ENCODE peak calls at places on chromosomes 4 and X, in six cellular contexts. Z, I, G, P, Y and A are unnamed samples.

GRCh38 chr4:1058198-1058996 is 47.0 kb downstream of the FGFRL1 start:
- DNase-seq in Z (no peak), I (no peak), G (peak; percentile 69), P (no peak), Y (no peak), A (no peak)

GRCh38 chrX:1244164-1245076 is 24.2 kb upstream of the CSF2RA start:
- DNase-seq in Z (no peak), I (no peak), G (no peak), P (no peak), Y (peak; percentile 77), A (no peak)

GRCh38 chr4:27000820-27001219 is 140.2 kb downstream of the STIM2 start:
- DNase-seq in Z (no peak), I (no peak), G (no peak), P (no peak), Y (no peak), A (no peak)

GRCh38 chr4:121272526-121272925 is 108.3 kb downstream of the QRFPR start:
- DNase-seq in Z (peak; percentile 74), I (no peak), G (no peak), P (no peak), Y (no peak), A (no peak)

GRCh38 chr4:8250167-8250566 is 19.4 kb upstream of the HTRA3 start:
- DNase-seq in Z (no peak), I (no peak), G (no peak), P (no peak), Y (no peak), A (no peak)

GRCh38 chr4:7073526-7074390 is 5.9 kb upstream of the GRPEL1 start:
- DNase-seq in Z (peak; percentile 50), I (no peak), G (no peak), P (no peak), Y (peak; percentile 52), A (peak; percentile 61)

GRCh38 chr4:16687011-16687410 is 211.4 kb downstream of the LDB2 start:
- DNase-seq in Z (no peak), I (no peak), G (no peak), P (no peak), Y (no peak), A (no peak)

GRCh38 chr4:185304944-185305690 is 90.6 kb downstream of the LRP2BP start:
- DNase-seq in Z (peak; percentile 42), I (no peak), G (no peak), P (no peak), Y (peak; percentile 49), A (no peak)

GRCh38 chr4:159363376-159363775 is 260.5 kb downstream of the RAPGEF2 start:
- DNase-seq in Z (no peak), I (no peak), G (no peak), P (no peak), Y (no peak), A (no peak)

GRCh38 chr4:82798168-82799005 is at the start of gene SCD5:
- DNase-seq in Z (peak; percentile 65), I (no peak), G (peak; percentile 83), P (peak; percentile 70), Y (peak; percentile 60), A (peak; percentile 84)

GRCh38 chrX:69309074-69309792 is 144.0 kb upstream of the PJA1 start:
- DNase-seq in Z (no peak), I (no peak), G (no peak), P (no peak), Y (no peak), A (no peak)

GRCh38 chr4:16029329-16029728 is 54.5 kb downstream of the PROM1 start:
- DNase-seq in Z (no peak), I (no peak), G (no peak), P (no peak), Y (no peak), A (no peak)

GRCh38 chrX:49947778-49948177 is 25.4 kb downstream of the CLCN5 start:
- DNase-seq in Z (no peak), I (no peak), G (no peak), P (no peak), Y (no peak), A (no peak)

GRCh38 chrX:82218361-82218760 is 1016.5 kb downstream of the SH3BGRL start:
- DNase-seq in Z (no peak), I (no peak), G (no peak), P (no peak), Y (no peak), A (no peak)
- TF ChIP-seq CTCF in Z (peak; percentile 39), I (no peak), G (no peak), P (no peak), Y (peak; percentile 22), A (peak; percentile 27)

DNA sequence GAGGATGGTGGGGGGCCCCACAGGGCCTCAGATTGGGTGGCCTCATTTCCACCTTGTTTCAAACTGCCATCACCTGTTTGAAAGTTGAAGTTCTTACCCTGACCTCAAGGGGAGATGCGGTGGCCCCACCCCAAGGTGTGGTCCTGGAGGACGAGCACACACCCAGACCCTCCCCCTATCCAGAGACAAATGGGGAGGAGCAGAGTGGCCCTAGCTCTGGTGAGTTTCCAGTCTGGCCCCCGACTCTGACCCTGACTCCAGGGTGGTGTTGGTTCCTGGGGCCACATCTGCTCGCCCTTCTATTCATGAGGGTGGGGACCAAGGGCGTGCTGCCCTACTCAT is 36.3 kb upstream of the ADRA2C start:
- DNase-seq in Z (no peak), I (no peak), G (no peak), P (no peak), Y (no peak), A (no peak)
- TF ChIP-seq CTCF in Z (no peak), I (no peak), G (no peak), P (no peak), Y (no peak), A (no peak)

DNA sequence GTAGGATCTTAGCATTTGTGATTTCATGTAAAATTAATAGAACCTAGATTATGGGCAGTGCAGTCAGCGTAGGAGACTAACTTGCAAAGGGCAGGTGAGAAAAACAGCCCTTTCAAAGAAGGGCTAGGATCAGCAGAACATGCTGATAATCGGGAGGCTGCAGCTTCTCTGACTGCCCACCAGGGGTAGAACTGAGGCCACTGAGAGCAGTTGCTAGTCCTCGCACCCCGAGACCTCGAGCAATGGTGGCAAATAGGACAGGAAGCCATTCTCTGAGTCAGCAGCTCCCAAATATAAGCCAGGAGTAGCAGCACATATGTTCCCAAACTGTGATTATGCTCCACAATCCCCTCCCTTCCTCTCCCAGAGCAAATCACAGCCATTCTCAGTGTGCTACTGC is 186.4 kb downstream of the MSL3 start:
- DNase-seq in Z (peak; percentile 52), I (no peak), G (no peak), P (no peak), Y (peak; percentile 58), A (no peak)
- TF ChIP-seq CTCF in Z (peak; percentile 75), I (no peak), G (no peak), P (peak; percentile 55), Y (no peak), A (peak; percentile 22)

DNA sequence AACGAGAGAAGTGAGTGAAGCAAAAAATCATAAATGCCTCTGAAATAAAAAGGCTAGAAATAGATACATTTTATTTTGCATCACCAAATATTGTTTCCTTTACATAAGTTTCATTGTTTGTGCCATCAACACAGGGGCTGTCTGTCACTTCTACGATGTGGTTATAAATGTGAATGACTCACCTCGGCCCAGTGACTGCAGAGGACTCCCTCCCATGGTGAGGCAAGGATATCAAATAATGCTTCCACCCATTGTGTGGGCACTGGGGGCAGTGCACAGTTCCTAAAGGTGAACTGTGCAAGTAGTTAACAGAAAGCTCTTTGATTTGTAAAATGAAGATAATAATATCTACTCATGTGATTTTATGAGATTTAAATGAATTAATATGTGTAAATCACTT is 230.3 kb upstream of the NEIL3 start:
- DNase-seq in Z (peak; percentile 3), I (no peak), G (no peak), P (no peak), Y (no peak), A (no peak)
- TF ChIP-seq CTCF in Z (peak; percentile 19), I (no peak), G (no peak), P (no peak), Y (no peak), A (no peak)